ENCODE peak calls at places on chromosomes 7 and 10, in seven cellular contexts. D is SW480; R is HT1080; W is NCI-H69; I is iris pigment epithelial cell; C is activated CD4-positive, alpha-beta T cell treated with anti-CD3 and anti-CD28 coated beads, Interleukin-2, amount 10 ng/mL, durations not matched to agents 7 days and 5 days; F is T-helper 2 cell. H is an unnamed sample.

GRCh38 chr10:17257466-17258321 is 29.7 kb downstream of the VIM start:
- DNase-seq in D (peak), R (peak), F (peak), W (peak), I (peak), C (peak), H (peak)

GRCh38 chr10:48455055-48455391 is 148.5 kb downstream of the MAPK8 start:
- DNase-seq in I (no peak), W (no peak), F (no peak), R (no peak), D (no peak), C (no peak), H (no peak)

GRCh38 chr7:52184006-52184703 is 851.3 kb upstream of the POM121L12 start:
- DNase-seq in R (no peak), C (no peak), I (no peak), W (no peak), F (no peak), D (no peak), H (no peak)

GRCh38 chr7:151172273-151173141 is 5.0 kb upstream of the GBX1 start:
- DNase-seq in W (peak), R (peak), D (peak), F (peak), I (peak), C (peak), H (peak)

GRCh38 chr7:58086871-58087535 is 637.0 kb downstream of the ZNF716 start:
- DNase-seq in F (no peak), C (no peak), D (no peak), W (no peak), I (no peak), R (no peak), H (no peak)

GRCh38 chr7:141416691-141417268 is 134.4 kb upstream of the AGK start:
- DNase-seq in I (no peak), R (no peak), C (no peak), W (peak), D (no peak), F (no peak), H (no peak)

GRCh38 chr7:55570939-55571338 is 1.4 kb downstream of the VOPP1 start:
- DNase-seq in W (peak), D (peak), R (peak), C (no peak), I (peak), F (no peak), H (no peak)

GRCh38 chr7:47470567-47471357 is 111.1 kb downstream of the TNS3 start:
- DNase-seq in I (no peak), C (no peak), W (peak), D (peak), F (no peak), R (no peak), H (no peak)

GRCh38 chr10:128457136-128457535 is 330.9 kb upstream of the MKI67 start:
- DNase-seq in C (no peak), F (no peak), R (no peak), I (no peak), D (no peak), W (no peak), H (no peak)

GRCh38 chr7:17126413-17127374 is 171.8 kb upstream of the AHR start:
- DNase-seq in D (no peak), I (no peak), F (no peak), W (peak), R (no peak), C (no peak), H (no peak)

GRCh38 chr7:133853706-133854276 is 273.3 kb upstream of the LRGUK start:
- DNase-seq in R (peak), F (no peak), I (peak), W (peak), D (peak), C (peak), H (no peak)

GRCh38 chr10:70736470-70736982 is 48.7 kb downstream of the TBATA start:
- DNase-seq in C (no peak), D (no peak), R (no peak), I (no peak), F (no peak), W (no peak), H (no peak)

GRCh38 chr10:73553316-73553715 is 37.8 kb downstream of the USP54 start:
- DNase-seq in R (peak), C (no peak), F (no peak), D (no peak), W (peak), I (no peak), H (no peak)

GRCh38 chr7:108097703-108098102 is 32.5 kb downstream of the LAMB4 start:
- DNase-seq in W (peak), D (no peak), I (peak), C (no peak), F (no peak), R (no peak), H (no peak)

GRCh38 chr7:28961972-28962371 is 3.8 kb upstream of the TRIL start:
- DNase-seq in F (no peak), R (no peak), I (no peak), C (no peak), D (no peak), W (no peak), H (no peak)

GRCh38 chr7:4226166-4226857 is 455.8 kb upstream of the FOXK1 start:
- DNase-seq in W (peak), I (no peak), F (no peak), C (no peak), R (no peak), D (no peak), H (no peak)

H was measured in stimulated activated effector memory CD8-positive, alpha-beta T cell treated with anti-CD3 and anti-CD28 coated beads, Interleukin-12 subunit alpha, Interleukin-12 subunit beta, amount 100 ng/mL, for 72 hours.